ENCODE peak calls at places on chromosome 11, in four cellular contexts. R is H9, T is cardiac muscle cell, E is Panc1. V is an unnamed sample. For H3K27me3, the result is how much of the 10 kb centered on the place peaks cover.

GRCh38 chr11:62610814-62611704 is 1.5 kb downstream of the EML3 start:
- DNase-seq in R (no peak), E (no peak), T (no peak), V (no peak)

GRCh38 chr11:133506551-133507094 is 25.7 kb downstream of the OPCML start:
- DNase-seq in R (peak), E (no peak), T (no peak), V (no peak)

GRCh38 chr11:106217456-106217855 is 140.0 kb downstream of the AASDHPPT start:
- DNase-seq in T (no peak), E (no peak), R (no peak), V (no peak)

GRCh38 chr11:70483077-70483861 is 84.9 kb downstream of the CTTN start:
- DNase-seq in E (peak), R (no peak), T (peak), V (peak)

GRCh38 chr11:73218106-73218829 is at the start of gene P2RY2:
- DNase-seq in T (peak), E (no peak), R (peak), V (no peak)

GRCh38 chr11:99489561-99489960 is 468.8 kb downstream of the CNTN5 start:
- DNase-seq in R (no peak), T (peak), E (no peak), V (no peak)

GRCh38 chr11:96864998-96865397 is 475.2 kb downstream of the JRKL start:
- DNase-seq in R (no peak), T (no peak), E (no peak), V (no peak)

GRCh38 chr11:113876074-113876797 is 864 bp upstream of the USP28 start:
- DNase-seq in T (no peak), E (no peak), R (no peak), V (no peak)

GRCh38 chr11:1744137-1744878 is 6.1 kb downstream of the IFITM10 start:
- DNase-seq in E (no peak), R (no peak), T (no peak), V (no peak)

GRCh38 chr11:67098799-67099198 is 20.3 kb upstream of the KDM2A start:
- DNase-seq in T (no peak), E (no peak), R (no peak), V (no peak)

GRCh38 chr11:67090717-67091116 is 28.3 kb upstream of the KDM2A start:
- DNase-seq in E (no peak), R (no peak), T (no peak), V (no peak)

GRCh38 chr11:67099841-67100324 is 19.2 kb upstream of the KDM2A start:
- DNase-seq in E (no peak), R (no peak), T (no peak), V (no peak)

GRCh38 chr11:67095214-67095507 is 23.9 kb upstream of the KDM2A start:
- DNase-seq in R (no peak), T (no peak), E (no peak), V (no peak)
- H3K27me3 ChIP-seq in R (under half), T (under half), E (under half), V (under half)

GRCh38 chr11:131629925-131630324 is 259.5 kb downstream of the NTM start:
- DNase-seq in R (no peak), T (no peak), E (no peak), V (no peak)
- TF ChIP-seq CTCF in R (peak), T (no peak), E (peak), V (no peak)

GRCh38 chr11:64430570-64430969 is 71.6 kb downstream of the RPS6KA4 start:
- DNase-seq in T (no peak), R (no peak), E (no peak), V (no peak)

GRCh38 chr11:64429970-64430369 is 71.0 kb downstream of the RPS6KA4 start:
- DNase-seq in T (no peak), R (no peak), E (no peak), V (no peak)

DNA sequence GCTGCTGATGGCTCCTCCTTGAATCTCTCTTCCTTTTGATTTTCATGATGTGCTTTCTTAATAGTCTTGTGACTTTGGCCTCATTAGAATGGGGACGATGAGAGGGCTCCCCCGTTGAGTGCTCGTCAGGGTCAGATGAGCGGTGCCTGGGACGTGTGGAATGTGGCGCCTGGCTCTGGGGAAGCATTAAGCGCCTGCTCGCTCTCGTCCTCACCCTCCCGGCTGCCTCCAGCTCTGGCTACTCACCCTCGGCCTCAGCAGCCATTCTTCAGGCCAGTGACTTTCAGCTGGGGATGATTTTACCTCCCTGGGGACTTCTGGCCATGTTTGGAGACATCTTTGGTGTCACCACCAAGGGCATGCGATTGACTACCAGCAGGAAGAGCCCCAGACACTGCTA is 69.7 kb downstream of the RPS6KA4 start:
- DNase-seq in E (no peak), R (peak), T (no peak), V (no peak)
- H3K27me3 ChIP-seq in E (under half), R (under half), T (under half), V (under half)

GRCh38 chr11:95231881-95232605 is 1.0 kb upstream of the SESN3 start:
- DNase-seq in T (peak), E (no peak), R (peak), V (no peak)

GRCh38 chr11:95232666-95233065 is 1.7 kb upstream of the SESN3 start:
- DNase-seq in T (no peak), E (no peak), R (no peak), V (no peak)

GRCh38 chr11:95229199-95230053 is 1.6 kb downstream of the SESN3 start:
- DNase-seq in E (no peak), R (no peak), T (peak), V (no peak)

GRCh38 chr11:95230054-95231034 is 658 bp downstream of the SESN3 start:
- DNase-seq in T (peak), E (no peak), R (peak), V (no peak)

DNA sequence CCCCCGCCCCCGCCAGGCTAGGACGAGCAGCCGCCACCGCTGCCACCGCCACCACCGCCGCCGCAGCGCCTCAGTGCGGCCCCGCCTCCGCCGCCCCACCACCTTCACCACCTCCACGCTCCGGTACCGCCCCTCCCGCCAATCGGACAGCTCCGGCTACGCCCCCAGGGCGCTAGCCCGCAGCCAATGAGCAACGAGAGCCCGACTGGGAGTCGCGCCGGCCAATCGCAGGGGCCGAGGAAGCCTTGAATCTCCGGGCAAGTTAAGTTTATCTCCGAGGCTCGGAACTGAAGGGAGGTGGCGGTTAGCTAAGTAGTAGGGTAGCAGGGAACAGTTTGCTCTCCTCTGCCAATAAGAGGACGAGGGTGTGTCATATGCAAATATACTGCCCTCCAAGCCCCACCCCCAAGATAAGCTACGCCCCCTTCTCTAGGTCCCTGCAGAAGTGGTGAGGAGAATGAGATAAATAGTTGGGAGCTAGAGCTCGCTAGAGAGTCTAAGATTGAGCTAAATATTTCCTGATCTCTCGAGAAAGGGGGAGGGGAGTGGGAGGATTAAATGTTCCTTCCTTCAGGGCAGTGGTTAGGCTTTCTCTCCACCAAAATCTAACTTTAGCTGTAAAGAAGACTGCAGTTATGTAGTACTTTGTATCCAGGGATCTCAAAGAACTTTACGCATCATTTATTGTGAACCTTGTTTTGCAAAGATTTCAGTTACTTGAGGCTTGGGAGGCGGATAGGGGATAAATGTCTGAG is at the start of gene SESN3:
- DNase-seq in T (peak), R (peak), E (peak), V (peak)
- TF ChIP-seq CTCF in T (peak), R (no peak), E (no peak), V (no peak)

GRCh38 chr11:120203626-120204025 is 7.2 kb upstream of the OAF start:
- DNase-seq in T (no peak), R (no peak), E (no peak), V (no peak)
- H3K27me3 ChIP-seq in T (half or more), R (under half), E (under half), V (under half)

GRCh38 chr11:60130496-60130895 is 42.0 kb downstream of the MS4A2 start:
- DNase-seq in E (no peak), T (peak), R (peak), V (no peak)
- TF ChIP-seq CTCF in E (peak), T (no peak), R (peak), V (no peak)

GRCh38 chr11:117544431-117544830 is 216.8 kb downstream of the CEP164 start:
- DNase-seq in E (no peak), T (no peak), R (no peak), V (no peak)

GRCh38 chr11:117547911-117548310 is 220.3 kb downstream of the CEP164 start:
- DNase-seq in T (no peak), E (no peak), R (no peak), V (no peak)

GRCh38 chr11:117546431-117547160 is 218.9 kb downstream of the CEP164 start:
- DNase-seq in T (no peak), E (no peak), R (no peak), V (no peak)

GRCh38 chr11:117547188-117547831 is 219.7 kb downstream of the CEP164 start:
- DNase-seq in T (no peak), R (peak), E (no peak), V (no peak)

DNA sequence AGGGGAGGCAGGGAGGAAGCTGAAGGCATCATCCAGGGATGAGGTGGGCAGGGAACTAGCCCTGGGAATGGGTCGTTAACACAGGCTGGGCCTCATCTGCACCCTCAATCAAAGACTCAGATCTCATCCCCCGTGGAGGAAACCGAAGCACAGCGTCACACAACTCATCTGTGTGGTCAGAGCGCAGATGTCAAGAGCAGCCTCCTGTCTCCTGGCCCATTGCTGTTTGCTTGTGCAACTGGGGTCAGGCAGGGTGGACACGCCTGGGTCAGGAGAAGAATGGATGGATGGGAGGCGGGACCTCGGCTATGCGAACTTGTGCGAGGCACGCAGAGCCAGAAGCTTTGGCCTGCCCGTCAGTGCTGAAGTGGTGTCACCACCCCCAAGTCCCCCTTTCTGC is 218.1 kb downstream of the CEP164 start:
- DNase-seq in R (no peak), E (no peak), T (no peak), V (no peak)
- H3K27me3 ChIP-seq in R (under half), E (under half), T (under half), V (under half)